ENCODE peak calls at places on chromosomes 1 and 21, in four cellular contexts. Z is HEK293T, P is NCI-H774, D is COR-L47. X is an unnamed sample.

GRCh38 chr1:183027031-183027430 is 3.8 kb downstream of the LAMC1 start:
- DNase-seq in Z (no peak), P (no peak), D (no peak), X (no peak)

GRCh38 chr1:212651521-212651920 is 43.0 kb downstream of the ATF3 start:
- DNase-seq in Z (no peak), P (no peak), D (no peak), X (no peak)

GRCh38 chr1:169731446-169731845 is 2.4 kb downstream of the SELE start:
- DNase-seq in Z (no peak), P (no peak), D (peak; percentile 8), X (no peak)

GRCh38 chr1:235176486-235176885 is 15.4 kb upstream of the RBM34 start:
- DNase-seq in Z (no peak), P (no peak), D (no peak), X (no peak)

GRCh38 chr21:37751268-37751975 is 164.8 kb downstream of the KCNJ6 start:
- DNase-seq in Z (no peak), P (no peak), D (no peak), X (no peak)

GRCh38 chr1:86259390-86259789 is 102.8 kb upstream of the COL24A1 start:
- DNase-seq in Z (no peak), P (no peak), D (no peak), X (no peak)

GRCh38 chr1:20666146-20666545 is 5.0 kb upstream of the DDOST start:
- DNase-seq in Z (no peak), P (no peak), D (no peak), X (no peak)

GRCh38 chr1:100034465-100034864 is 64.7 kb downstream of the SLC35A3 start:
- DNase-seq in Z (peak; percentile 56), P (no peak), D (peak; percentile 51), X (no peak)

GRCh38 chr1:55048453-55049270 is 9.3 kb downstream of the PCSK9 start:
- DNase-seq in Z (no peak), P (no peak), D (no peak), X (no peak)

GRCh38 chr1:92754000-92754787 is 30.7 kb downstream of the EVI5 start:
- DNase-seq in Z (no peak), P (no peak), D (no peak), X (no peak)

GRCh38 chr1:214840366-214840765 is 237.4 kb downstream of the CENPF start:
- DNase-seq in Z (no peak), P (no peak), D (no peak), X (no peak)

GRCh38 chr1:20400341-20401177 is 85.5 kb downstream of the CAMK2N1 start:
- DNase-seq in Z (no peak), P (no peak), D (no peak), X (no peak)

GRCh38 chr1:181350146-181350545 is 133.2 kb upstream of the CACNA1E start:
- DNase-seq in Z (no peak), P (no peak), D (no peak), X (no peak)

GRCh38 chr1:58885998-58886397 is 102.2 kb upstream of the JUN start:
- DNase-seq in Z (no peak), P (no peak), D (no peak), X (no peak)

GRCh38 chr1:234958066-234958701 is 170.5 kb downstream of the TOMM20 start:
- DNase-seq in Z (no peak), P (no peak), D (no peak), X (no peak)

GRCh38 chr1:200934676-200935245 is 40.1 kb downstream of the INAVA start:
- DNase-seq in Z (no peak), P (no peak), D (no peak), X (no peak)

GRCh38 chr1:21244986-21245687 is 45.1 kb downstream of the ECE1 start:
- DNase-seq in Z (peak; percentile 47), P (no peak), D (no peak), X (no peak)

GRCh38 chr1:172308577-172308976 is 111.9 kb upstream of the C1orf105 start:
- DNase-seq in Z (no peak), P (no peak), D (no peak), X (no peak)

GRCh38 chr1:156489166-156489934 is 11.2 kb downstream of the MEF2D start:
- DNase-seq in Z (no peak), P (no peak), D (peak; percentile 56), X (no peak)

GRCh38 chr1:237411621-237412020 is 369.6 kb downstream of the RYR2 start:
- DNase-seq in Z (no peak), P (no peak), D (no peak), X (peak; percentile 5)

GRCh38 chr1:47024138-47024856 is 828 bp downstream of the CYP4X1 start:
- DNase-seq in Z (no peak), P (no peak), D (no peak), X (no peak)

GRCh38 chr1:241482761-241483250 is 36.7 kb downstream of the FH start:
- DNase-seq in Z (no peak), P (no peak), D (no peak), X (no peak)

GRCh38 chr1:6521502-6521901 is 30.0 kb upstream of the PLEKHG5 start:
- DNase-seq in Z (no peak), P (no peak), D (no peak), X (no peak)

X was measured in T-helper 22 cell.